ENCODE peak calls at places on chromosome 1, in six cellular contexts. A, C, W, L, Z and G are unnamed samples. For H3K4me1, the result is how much of the 10 kb centered on the place peaks cover.

GRCh38 chr1:119298687-119299086 is 69.9 kb upstream of the HAO2 start:
- DNase-seq in A (peak), C (peak), W (no peak), L (peak), Z (no peak), G (no peak)

GRCh38 chr1:225811622-225812487 is 1.9 kb downstream of the EPHX1 start:
- DNase-seq in A (no peak), C (no peak), W (peak), L (no peak), Z (no peak), G (peak)

GRCh38 chr1:220817907-220818306 is 31.2 kb downstream of the MTARC1 start:
- DNase-seq in A (peak), C (peak), W (peak), L (no peak), Z (no peak), G (no peak)

GRCh38 chr1:116949213-116949985 is 39.7 kb downstream of the PTGFRN start:
- DNase-seq in A (no peak), C (no peak), W (no peak), L (no peak), Z (no peak), G (peak)

GRCh38 chr1:201385299-201385891 is 7.9 kb upstream of the TNNT2 start:
- DNase-seq in A (no peak), C (peak), W (peak), L (peak), Z (peak), G (peak)

GRCh38 chr1:2335721-2336475 is 55.5 kb downstream of the MORN1 start:
- DNase-seq in A (no peak), C (no peak), W (no peak), L (no peak), Z (no peak), G (no peak)

GRCh38 chr1:58107943-58108342 is 438.6 kb downstream of the OMA1 start:
- DNase-seq in A (no peak), C (no peak), W (no peak), L (no peak), Z (no peak), G (no peak)

GRCh38 chr1:8017495-8018310 is 8.4 kb downstream of the ERRFI1 start:
- DNase-seq in A (no peak), C (peak), W (peak), L (no peak), Z (peak), G (peak)

GRCh38 chr1:43447891-43448708 is 5.6 kb downstream of the HYI start:
- DNase-seq in A (no peak), C (no peak), W (no peak), L (no peak), Z (no peak), G (no peak)

GRCh38 chr1:220347654-220348175 is 75.5 kb upstream of the RAB3GAP2 start:
- DNase-seq in A (no peak), C (no peak), W (no peak), L (no peak), Z (no peak), G (no peak)

GRCh38 chr1:24108334-24109165 is 3.4 kb downstream of the MYOM3 start:
- DNase-seq in A (peak), C (peak), W (peak), L (no peak), Z (peak), G (no peak)
- H3K4me3 ChIP-seq in A (no peak), C (no peak), W (no peak), L (no peak), Z (no peak), G (no peak)

GRCh38 chr1:155170101-155170785 is 2.9 kb downstream of the KRTCAP2 start:
- DNase-seq in A (no peak), C (no peak), W (no peak), L (no peak), Z (no peak), G (no peak)

GRCh38 chr1:155167166-155168104 is 5.7 kb downstream of the KRTCAP2 start:
- DNase-seq in A (peak), C (peak), W (peak), L (peak), Z (peak), G (peak)

GRCh38 chr1:155168456-155169210 is 4.5 kb downstream of the KRTCAP2 start:
- DNase-seq in A (no peak), C (no peak), W (no peak), L (no peak), Z (no peak), G (no peak)

GRCh38 chr1:155170806-155171205 is 2.3 kb downstream of the KRTCAP2 start:
- DNase-seq in A (no peak), C (no peak), W (no peak), L (peak), Z (no peak), G (no peak)

DNA sequence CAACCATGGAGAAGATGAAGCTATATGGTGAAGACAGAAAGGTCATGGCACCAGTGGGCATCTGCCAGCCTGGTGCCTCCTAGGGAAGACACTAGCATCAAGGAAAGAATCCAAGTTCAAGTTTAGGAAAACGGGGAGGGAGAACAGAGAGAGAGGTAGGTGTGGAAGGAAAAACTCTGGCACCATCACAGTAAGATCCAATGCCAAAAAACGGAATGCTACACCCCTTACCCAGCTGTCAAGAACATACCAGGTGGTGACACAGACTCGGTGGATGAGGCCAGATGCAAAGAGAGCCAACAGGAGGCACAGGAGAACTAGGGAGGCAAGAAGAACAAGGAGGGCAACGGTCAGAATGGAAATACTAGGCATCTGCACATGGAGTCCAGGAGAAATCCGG is 3.6 kb downstream of the KRTCAP2 start:
- DNase-seq in A (no peak), C (no peak), W (no peak), L (no peak), Z (no peak), G (no peak)
- H3K4me1 ChIP-seq in A (under half), C (under half), W (under half), L (under half), Z (under half), G (under half)

GRCh38 chr1:152907686-152908601 is at the start of gene IVL:
- DNase-seq in A (no peak), C (peak), W (peak), L (no peak), Z (no peak), G (no peak)
- H3K4me2 ChIP-seq in A (no peak), C (no peak), W (no peak), L (no peak), Z (no peak), G (no peak)

GRCh38 chr1:25432749-25433388 is 2.2 kb downstream of the MACO1 start:
- DNase-seq in A (no peak), C (no peak), W (no peak), L (no peak), Z (no peak), G (no peak)
- H3K4me3 ChIP-seq in A (no peak), C (no peak), W (peak), L (no peak), Z (no peak), G (no peak)

DNA sequence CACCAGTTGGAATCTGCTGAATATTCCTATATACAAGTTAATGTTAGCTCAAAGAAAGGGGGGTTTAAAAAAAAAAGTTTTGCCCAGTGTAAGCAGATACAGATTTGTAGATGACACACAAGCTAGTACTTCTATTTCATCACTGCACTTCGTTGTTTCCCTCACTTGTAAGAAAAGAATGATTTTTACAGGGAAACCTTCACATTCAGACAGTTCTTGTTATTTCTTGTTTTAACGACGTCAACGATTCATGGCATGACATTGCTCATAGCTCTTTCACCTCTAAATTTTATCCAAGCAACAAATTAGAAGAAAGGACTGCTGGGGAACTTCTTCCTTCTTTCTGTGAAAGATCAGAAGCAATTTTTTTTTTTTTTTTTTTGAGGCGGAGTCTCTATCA is 25.7 kb upstream of the C1orf105 start:
- DNase-seq in A (no peak), C (peak), W (peak), L (no peak), Z (no peak), G (no peak)
- H3K4me1 ChIP-seq in A (under half), C (under half), W (half or more), L (under half), Z (half or more), G (under half)

GRCh38 chr1:30990594-30990993 is 74.9 kb downstream of the PUM1 start:
- DNase-seq in A (peak), C (peak), W (peak), L (no peak), Z (no peak), G (no peak)
- H3K4me2 ChIP-seq in A (peak), C (no peak), W (no peak), L (no peak), Z (peak), G (no peak)

GRCh38 chr1:156577512-156577911 is 2.0 kb upstream of the TTC24 start:
- DNase-seq in A (no peak), C (no peak), W (no peak), L (no peak), Z (no peak), G (no peak)

GRCh38 chr1:156579472-156579871 is at the start of gene TTC24:
- DNase-seq in A (no peak), C (no peak), W (no peak), L (no peak), Z (no peak), G (no peak)

GRCh38 chr1:156574039-156574633 is 1.8 kb upstream of the IQGAP3 start:
- DNase-seq in A (no peak), C (no peak), W (no peak), L (no peak), Z (no peak), G (no peak)

GRCh38 chr1:156581661-156582387 is 2.3 kb downstream of the TTC24 start:
- DNase-seq in A (no peak), C (no peak), W (no peak), L (peak), Z (no peak), G (no peak)

GRCh38 chr1:156578006-156578405 is 1.5 kb upstream of the TTC24 start:
- DNase-seq in A (no peak), C (no peak), W (no peak), L (no peak), Z (no peak), G (no peak)
- H3K4me3 ChIP-seq in A (no peak), C (no peak), W (no peak), L (no peak), Z (no peak), G (no peak)

GRCh38 chr1:198158766-198159589 is 2.2 kb downstream of the NEK7 start:
- DNase-seq in A (peak), C (peak), W (peak), L (peak), Z (peak), G (peak)

GRCh38 chr1:198157241-198157846 is 546 bp downstream of the NEK7 start:
- DNase-seq in A (peak), C (peak), W (peak), L (peak), Z (peak), G (peak)

GRCh38 chr1:198156111-198156744 is 570 bp upstream of the NEK7 start:
- DNase-seq in A (peak), C (peak), W (peak), L (peak), Z (peak), G (peak)

GRCh38 chr1:198156745-198157240 is at the start of gene NEK7:
- DNase-seq in A (peak), C (peak), W (peak), L (peak), Z (peak), G (peak)

DNA sequence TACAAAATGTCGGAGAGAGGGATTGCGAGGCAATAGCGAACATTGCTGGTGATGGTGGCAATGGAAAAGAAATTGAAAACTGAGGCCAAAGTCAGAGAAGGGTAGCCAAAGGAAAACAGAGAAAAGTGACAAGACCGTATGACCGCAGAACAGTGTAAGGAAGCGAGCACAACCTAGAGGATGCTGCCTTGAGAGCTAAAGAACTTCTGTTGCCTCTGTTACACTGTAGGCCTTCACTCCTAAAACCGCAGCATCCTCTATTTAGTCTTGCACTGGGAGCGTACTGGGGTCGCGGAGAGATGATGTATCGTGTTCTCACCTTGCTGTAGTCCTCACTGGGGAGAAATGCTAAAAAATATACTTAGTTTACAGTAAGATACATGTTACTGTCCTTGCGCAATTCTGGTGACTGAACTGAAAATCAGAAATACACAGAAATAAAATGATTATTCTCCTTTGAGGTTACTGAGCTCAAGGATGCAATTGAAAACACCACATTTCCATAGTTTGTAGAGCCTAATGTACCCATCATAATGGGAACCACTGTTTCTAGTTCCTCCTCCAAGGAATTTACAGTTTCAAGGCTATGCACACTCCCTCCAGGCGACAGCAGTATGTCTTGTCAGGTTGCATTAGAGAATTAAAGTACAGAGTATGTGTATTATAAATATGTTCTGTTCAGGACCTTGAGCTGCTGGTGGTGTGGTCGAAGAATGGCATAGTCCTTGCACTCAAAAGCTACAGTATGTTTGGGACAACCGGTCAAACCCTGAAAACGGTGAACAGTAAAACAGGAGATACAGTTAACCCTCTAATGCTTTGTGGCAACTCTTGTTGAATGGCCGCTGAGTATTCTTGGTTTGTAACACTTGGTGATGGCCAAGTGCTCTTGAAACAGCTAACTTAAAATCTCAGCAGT is 1.3 kb downstream of the NEK7 start:
- DNase-seq in A (peak), C (peak), W (peak), L (peak), Z (peak), G (peak)
- H3K4me1 ChIP-seq in A (under half), C (under half), W (half or more), L (under half), Z (under half), G (under half)